ENCODE peak calls at places on chromosomes 4 and X, in nine cellular contexts. One of them, this sample, is unnamed.

GRCh38 chrX:152632445-152633097 is 5.1 kb upstream of the GABRQ start:
- DNase-seq in esophagus squamous epithelium: no peak
- DNase-seq in spleen: no peak
- DNase-seq in adrenal gland: peak; percentile 83
- DNase-seq in WERI-Rb-1: peak; percentile 72
- DNase-seq in breast epithelium: no peak
- DNase-seq in psoas muscle: peak; percentile 27
- DNase-seq in CD8-positive, alpha-beta T cell: no peak
- DNase-seq in fibroblast of lung: peak; percentile 15
- DNase-seq in this sample: peak; percentile 28

GRCh38 chr4:38177035-38177791 is 217.0 kb downstream of the PTTG2 start:
- DNase-seq in fibroblast of lung: peak; percentile 46
- DNase-seq in esophagus squamous epithelium: no peak
- DNase-seq in WERI-Rb-1: no peak
- DNase-seq in CD8-positive, alpha-beta T cell: peak; percentile 18
- DNase-seq in breast epithelium: no peak
- DNase-seq in spleen: no peak
- DNase-seq in psoas muscle: no peak
- DNase-seq in adrenal gland: peak; percentile 63
- DNase-seq in this sample: no peak

GRCh38 chr4:61532324-61532723 is 332.2 kb downstream of the ADGRL3 start:
- DNase-seq in spleen: no peak
- DNase-seq in fibroblast of lung: peak; percentile 85
- DNase-seq in WERI-Rb-1: no peak
- DNase-seq in psoas muscle: no peak
- DNase-seq in CD8-positive, alpha-beta T cell: no peak
- DNase-seq in breast epithelium: no peak
- DNase-seq in esophagus squamous epithelium: no peak
- DNase-seq in adrenal gland: no peak
- DNase-seq in this sample: no peak

GRCh38 chr4:23006756-23007155 is 314.0 kb downstream of the GBA3 start:
- DNase-seq in WERI-Rb-1: no peak
- DNase-seq in fibroblast of lung: peak; percentile 94
- DNase-seq in spleen: no peak
- DNase-seq in breast epithelium: no peak
- DNase-seq in adrenal gland: no peak
- DNase-seq in psoas muscle: no peak
- DNase-seq in esophagus squamous epithelium: no peak
- DNase-seq in CD8-positive, alpha-beta T cell: no peak
- DNase-seq in this sample: no peak

GRCh38 chrX:49072712-49073095 is 1.1 kb downstream of the PRAF2 start:
- DNase-seq in adrenal gland: no peak
- DNase-seq in breast epithelium: no peak
- DNase-seq in spleen: no peak
- DNase-seq in fibroblast of lung: no peak
- DNase-seq in CD8-positive, alpha-beta T cell: no peak
- DNase-seq in psoas muscle: no peak
- DNase-seq in WERI-Rb-1: no peak
- DNase-seq in esophagus squamous epithelium: no peak
- DNase-seq in this sample: no peak

GRCh38 chr4:87038837-87039715 is 104.3 kb downstream of the AFF1 start:
- DNase-seq in fibroblast of lung: peak; percentile 96
- DNase-seq in psoas muscle: peak; percentile 80
- DNase-seq in esophagus squamous epithelium: no peak
- DNase-seq in breast epithelium: no peak
- DNase-seq in spleen: no peak
- DNase-seq in WERI-Rb-1: peak; percentile 58
- DNase-seq in adrenal gland: peak; percentile 87
- DNase-seq in CD8-positive, alpha-beta T cell: no peak
- DNase-seq in this sample: no peak

GRCh38 chr4:15003891-15004700 is 1.8 kb downstream of the CPEB2 start:
- DNase-seq in WERI-Rb-1: peak; percentile 45
- DNase-seq in esophagus squamous epithelium: no peak
- DNase-seq in breast epithelium: no peak
- DNase-seq in psoas muscle: peak; percentile 52
- DNase-seq in spleen: peak; percentile 95
- DNase-seq in CD8-positive, alpha-beta T cell: peak; percentile 20
- DNase-seq in fibroblast of lung: peak; percentile 23
- DNase-seq in adrenal gland: peak; percentile 72
- DNase-seq in this sample: peak; percentile 74

GRCh38 chr4:16196482-16197393 is 29.5 kb downstream of the TAPT1 start:
- DNase-seq in esophagus squamous epithelium: no peak
- DNase-seq in fibroblast of lung: peak; percentile 84
- DNase-seq in WERI-Rb-1: no peak
- DNase-seq in spleen: no peak
- DNase-seq in breast epithelium: no peak
- DNase-seq in CD8-positive, alpha-beta T cell: no peak
- DNase-seq in psoas muscle: no peak
- DNase-seq in adrenal gland: no peak
- DNase-seq in this sample: peak; percentile 38

GRCh38 chr4:11367371-11367770 is 61.3 kb downstream of the HS3ST1 start:
- DNase-seq in esophagus squamous epithelium: no peak
- DNase-seq in breast epithelium: no peak
- DNase-seq in WERI-Rb-1: no peak
- DNase-seq in psoas muscle: peak; percentile 79
- DNase-seq in CD8-positive, alpha-beta T cell: no peak
- DNase-seq in spleen: no peak
- DNase-seq in adrenal gland: peak; percentile 92
- DNase-seq in fibroblast of lung: peak; percentile 50
- DNase-seq in this sample: no peak

GRCh38 chrX:74171465-74171864 is 132.5 kb upstream of the ZCCHC13 start:
- DNase-seq in CD8-positive, alpha-beta T cell: no peak
- DNase-seq in fibroblast of lung: no peak
- DNase-seq in breast epithelium: no peak
- DNase-seq in spleen: no peak
- DNase-seq in esophagus squamous epithelium: no peak
- DNase-seq in adrenal gland: no peak
- DNase-seq in psoas muscle: no peak
- DNase-seq in WERI-Rb-1: no peak
- DNase-seq in this sample: no peak
- H3K9me3 ChIP-seq in CD8-positive, alpha-beta T cell: no peaks in the 10 kb centered on the region
- H3K9me3 ChIP-seq in fibroblast of lung: no peaks in the 10 kb centered on the region
- H3K9me3 ChIP-seq in breast epithelium: peaks cover 43% of the 10 kb centered on the region
- H3K9me3 ChIP-seq in spleen: peaks cover 20% of the 10 kb centered on the region
- H3K9me3 ChIP-seq in esophagus squamous epithelium: no peaks in the 10 kb centered on the region
- H3K9me3 ChIP-seq in adrenal gland: peaks cover 16% of the 10 kb centered on the region
- H3K9me3 ChIP-seq in psoas muscle: peaks cover 25% of the 10 kb centered on the region
- H3K9me3 ChIP-seq in WERI-Rb-1: no peaks in the 10 kb centered on the region
- H3K9me3 ChIP-seq in this sample: no peaks in the 10 kb centered on the region

GRCh38 chr4:24611575-24611974 is 27.2 kb upstream of the DHX15 start:
- DNase-seq in fibroblast of lung: no peak
- DNase-seq in breast epithelium: no peak
- DNase-seq in spleen: no peak
- DNase-seq in psoas muscle: no peak
- DNase-seq in WERI-Rb-1: no peak
- DNase-seq in CD8-positive, alpha-beta T cell: no peak
- DNase-seq in esophagus squamous epithelium: no peak
- DNase-seq in adrenal gland: no peak
- DNase-seq in this sample: no peak

GRCh38 chr4:24613474-24613873 is 29.1 kb upstream of the DHX15 start:
- DNase-seq in breast epithelium: no peak
- DNase-seq in fibroblast of lung: no peak
- DNase-seq in CD8-positive, alpha-beta T cell: no peak
- DNase-seq in WERI-Rb-1: no peak
- DNase-seq in psoas muscle: no peak
- DNase-seq in spleen: no peak
- DNase-seq in esophagus squamous epithelium: no peak
- DNase-seq in adrenal gland: no peak
- DNase-seq in this sample: no peak

GRCh38 chr4:24614881-24615280 is 30.5 kb upstream of the DHX15 start:
- DNase-seq in spleen: no peak
- DNase-seq in fibroblast of lung: no peak
- DNase-seq in adrenal gland: no peak
- DNase-seq in psoas muscle: no peak
- DNase-seq in CD8-positive, alpha-beta T cell: no peak
- DNase-seq in esophagus squamous epithelium: no peak
- DNase-seq in WERI-Rb-1: no peak
- DNase-seq in breast epithelium: no peak
- DNase-seq in this sample: no peak

GRCh38 chr4:24615977-24616376 is 31.6 kb upstream of the DHX15 start:
- DNase-seq in fibroblast of lung: no peak
- DNase-seq in WERI-Rb-1: no peak
- DNase-seq in psoas muscle: no peak
- DNase-seq in adrenal gland: no peak
- DNase-seq in breast epithelium: no peak
- DNase-seq in spleen: no peak
- DNase-seq in CD8-positive, alpha-beta T cell: no peak
- DNase-seq in esophagus squamous epithelium: no peak
- DNase-seq in this sample: no peak
- H3K9me3 ChIP-seq in fibroblast of lung: no peaks in the 10 kb centered on the region
- H3K9me3 ChIP-seq in WERI-Rb-1: no peaks in the 10 kb centered on the region
- H3K9me3 ChIP-seq in psoas muscle: peaks cover 8% of the 10 kb centered on the region
- H3K9me3 ChIP-seq in adrenal gland: no peaks in the 10 kb centered on the region
- H3K9me3 ChIP-seq in breast epithelium: peaks cover 10% of the 10 kb centered on the region
- H3K9me3 ChIP-seq in spleen: peaks cover 17% of the 10 kb centered on the region
- H3K9me3 ChIP-seq in CD8-positive, alpha-beta T cell: no peaks in the 10 kb centered on the region
- H3K9me3 ChIP-seq in esophagus squamous epithelium: peaks cover 14% of the 10 kb centered on the region
- H3K9me3 ChIP-seq in this sample: peaks cover 1% of the 10 kb centered on the region

GRCh38 chr4:109673303-109673702 is 29.9 kb downstream of the CASP6 start:
- DNase-seq in CD8-positive, alpha-beta T cell: no peak
- DNase-seq in psoas muscle: no peak
- DNase-seq in esophagus squamous epithelium: no peak
- DNase-seq in spleen: no peak
- DNase-seq in WERI-Rb-1: no peak
- DNase-seq in fibroblast of lung: no peak
- DNase-seq in breast epithelium: no peak
- DNase-seq in adrenal gland: no peak
- DNase-seq in this sample: no peak

GRCh38 chr4:109675843-109676242 is 27.4 kb downstream of the CASP6 start:
- DNase-seq in spleen: no peak
- DNase-seq in adrenal gland: no peak
- DNase-seq in breast epithelium: no peak
- DNase-seq in esophagus squamous epithelium: no peak
- DNase-seq in CD8-positive, alpha-beta T cell: no peak
- DNase-seq in fibroblast of lung: no peak
- DNase-seq in WERI-Rb-1: no peak
- DNase-seq in psoas muscle: no peak
- DNase-seq in this sample: no peak

GRCh38 chr4:109672173-109672572 is 31.1 kb downstream of the CASP6 start:
- DNase-seq in adrenal gland: no peak
- DNase-seq in spleen: no peak
- DNase-seq in esophagus squamous epithelium: no peak
- DNase-seq in psoas muscle: no peak
- DNase-seq in breast epithelium: no peak
- DNase-seq in WERI-Rb-1: no peak
- DNase-seq in fibroblast of lung: no peak
- DNase-seq in CD8-positive, alpha-beta T cell: no peak
- DNase-seq in this sample: no peak

GRCh38 chr4:109675181-109675580 is 28.1 kb downstream of the CASP6 start:
- DNase-seq in spleen: no peak
- DNase-seq in esophagus squamous epithelium: no peak
- DNase-seq in breast epithelium: no peak
- DNase-seq in fibroblast of lung: no peak
- DNase-seq in adrenal gland: no peak
- DNase-seq in psoas muscle: no peak
- DNase-seq in WERI-Rb-1: no peak
- DNase-seq in CD8-positive, alpha-beta T cell: no peak
- DNase-seq in this sample: no peak

DNA sequence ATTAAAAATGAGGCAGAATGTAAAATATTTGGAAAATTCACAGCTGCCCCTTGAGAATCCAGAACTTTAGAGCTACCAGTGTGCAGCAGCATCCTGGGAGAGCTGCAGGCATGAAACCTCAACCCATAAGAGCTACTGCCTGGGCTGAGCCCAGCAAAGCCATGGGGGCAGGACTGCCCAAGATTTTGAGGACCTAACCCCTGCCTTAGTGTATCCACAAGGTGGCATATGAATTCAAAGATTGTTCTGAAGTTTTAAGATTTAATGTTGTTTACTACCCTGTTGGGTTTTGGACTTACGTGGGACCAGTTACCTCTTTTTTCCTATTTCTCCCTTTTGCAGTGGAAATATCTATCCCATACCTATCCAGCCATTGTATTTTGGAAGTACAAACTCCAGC is 26.4 kb downstream of the CASP6 start:
- DNase-seq in WERI-Rb-1: no peak
- DNase-seq in spleen: no peak
- DNase-seq in breast epithelium: no peak
- DNase-seq in fibroblast of lung: no peak
- DNase-seq in CD8-positive, alpha-beta T cell: no peak
- DNase-seq in psoas muscle: no peak
- DNase-seq in adrenal gland: no peak
- DNase-seq in esophagus squamous epithelium: no peak
- DNase-seq in this sample: no peak
- H3K9me3 ChIP-seq in WERI-Rb-1: peaks cover 8% of the 10 kb centered on the region
- H3K9me3 ChIP-seq in spleen: no peaks in the 10 kb centered on the region
- H3K9me3 ChIP-seq in breast epithelium: no peaks in the 10 kb centered on the region
- H3K9me3 ChIP-seq in fibroblast of lung: no peaks in the 10 kb centered on the region
- H3K9me3 ChIP-seq in CD8-positive, alpha-beta T cell: no peaks in the 10 kb centered on the region
- H3K9me3 ChIP-seq in psoas muscle: no peaks in the 10 kb centered on the region
- H3K9me3 ChIP-seq in adrenal gland: no peaks in the 10 kb centered on the region
- H3K9me3 ChIP-seq in esophagus squamous epithelium: no peaks in the 10 kb centered on the region
- H3K9me3 ChIP-seq in this sample: peaks cover 4% of the 10 kb centered on the region

GRCh38 chrX:154657226-154657805 is 3.9 kb upstream of the CTAG2 start:
- DNase-seq in esophagus squamous epithelium: no peak
- DNase-seq in CD8-positive, alpha-beta T cell: no peak
- DNase-seq in adrenal gland: no peak
- DNase-seq in spleen: no peak
- DNase-seq in breast epithelium: no peak
- DNase-seq in psoas muscle: no peak
- DNase-seq in fibroblast of lung: no peak
- DNase-seq in WERI-Rb-1: no peak
- DNase-seq in this sample: no peak

GRCh38 chrX:154661200-154661599 is 7.8 kb upstream of the CTAG2 start:
- DNase-seq in fibroblast of lung: no peak
- DNase-seq in adrenal gland: no peak
- DNase-seq in psoas muscle: no peak
- DNase-seq in WERI-Rb-1: no peak
- DNase-seq in breast epithelium: no peak
- DNase-seq in spleen: no peak
- DNase-seq in CD8-positive, alpha-beta T cell: no peak
- DNase-seq in esophagus squamous epithelium: no peak
- DNase-seq in this sample: no peak

GRCh38 chrX:154660506-154660905 is 7.1 kb upstream of the CTAG2 start:
- DNase-seq in adrenal gland: no peak
- DNase-seq in fibroblast of lung: no peak
- DNase-seq in breast epithelium: no peak
- DNase-seq in CD8-positive, alpha-beta T cell: no peak
- DNase-seq in psoas muscle: no peak
- DNase-seq in esophagus squamous epithelium: no peak
- DNase-seq in WERI-Rb-1: no peak
- DNase-seq in spleen: no peak
- DNase-seq in this sample: no peak

GRCh38 chrX:154658187-154658586 is 4.8 kb upstream of the CTAG2 start:
- DNase-seq in breast epithelium: no peak
- DNase-seq in WERI-Rb-1: no peak
- DNase-seq in fibroblast of lung: no peak
- DNase-seq in esophagus squamous epithelium: no peak
- DNase-seq in spleen: no peak
- DNase-seq in psoas muscle: no peak
- DNase-seq in adrenal gland: no peak
- DNase-seq in CD8-positive, alpha-beta T cell: no peak
- DNase-seq in this sample: no peak

DNA sequence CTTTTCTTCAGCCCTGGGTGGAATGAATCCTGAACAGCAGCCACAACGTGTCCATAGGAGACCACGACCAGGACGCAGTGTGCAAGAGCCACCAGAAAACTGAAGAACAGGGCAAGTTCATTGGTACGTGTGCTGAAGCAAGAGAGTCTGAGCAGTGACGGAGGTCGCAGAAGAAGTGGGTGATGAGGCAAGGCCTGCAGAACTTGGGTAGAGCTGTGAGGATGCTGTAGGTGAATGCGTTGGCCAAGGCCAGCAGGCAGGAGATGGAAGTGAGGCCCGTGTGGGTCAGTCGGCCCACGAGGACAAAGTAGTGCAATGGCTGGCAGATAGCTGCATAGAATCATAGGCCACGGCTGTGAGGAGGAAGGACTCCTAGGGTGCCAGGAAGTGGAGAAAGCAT is 5.6 kb upstream of the CTAG2 start:
- DNase-seq in esophagus squamous epithelium: no peak
- DNase-seq in spleen: no peak
- DNase-seq in adrenal gland: no peak
- DNase-seq in fibroblast of lung: no peak
- DNase-seq in WERI-Rb-1: no peak
- DNase-seq in psoas muscle: no peak
- DNase-seq in breast epithelium: no peak
- DNase-seq in CD8-positive, alpha-beta T cell: no peak
- DNase-seq in this sample: no peak
- H3K9me3 ChIP-seq in esophagus squamous epithelium: no peaks in the 10 kb centered on the region
- H3K9me3 ChIP-seq in spleen: peaks cover 2% of the 10 kb centered on the region
- H3K9me3 ChIP-seq in adrenal gland: no peaks in the 10 kb centered on the region
- H3K9me3 ChIP-seq in fibroblast of lung: no peaks in the 10 kb centered on the region
- H3K9me3 ChIP-seq in WERI-Rb-1: peaks cover 5% of the 10 kb centered on the region
- H3K9me3 ChIP-seq in psoas muscle: no peaks in the 10 kb centered on the region
- H3K9me3 ChIP-seq in breast epithelium: peaks cover 19% of the 10 kb centered on the region
- H3K9me3 ChIP-seq in CD8-positive, alpha-beta T cell: no peaks in the 10 kb centered on the region
- H3K9me3 ChIP-seq in this sample: no peaks in the 10 kb centered on the region